ENCODE peak calls at places on chromosomes 5 and 9, in seven cellular contexts. G is gastrocnemius medialis, Y is heart left ventricle, N is GM12878, K is A549, H is right lobe of liver, O is IMR-90. Z is an unnamed sample.

GRCh38 chr9:117224676-117225075 is 190.2 kb downstream of the ASTN2 start:
- ATAC-seq in G (no peak), Y (no peak), N (no peak), K (no peak), H (no peak), O (no peak), Z (no peak)

GRCh38 chr5:142901476-142902187 is 131.5 kb downstream of the ARHGAP26 start:
- ATAC-seq in G (no peak), Y (no peak), N (no peak), K (no peak), H (no peak), O (no peak), Z (no peak)

GRCh38 chr5:178240772-178241171 is 8.2 kb upstream of the PHYKPL start:
- ATAC-seq in G (no peak), Y (no peak), N (no peak), K (no peak), H (no peak), O (no peak), Z (no peak)

GRCh38 chr5:40601198-40601868 is 78.4 kb upstream of the PTGER4 start:
- ATAC-seq in G (no peak), Y (no peak), N (no peak), K (no peak), H (no peak), O (no peak), Z (no peak)

GRCh38 chr9:114281421-114282103 is 41.3 kb upstream of the ORM1 start:
- ATAC-seq in G (no peak), Y (peak; percentile 39), N (no peak), K (no peak), H (no peak), O (no peak), Z (no peak)

GRCh38 chr9:4803670-4804530 is 11.2 kb downstream of the RCL1 start:
- ATAC-seq in G (peak; percentile 76), Y (peak; percentile 68), N (no peak), K (peak; percentile 19), H (peak; percentile 93), O (no peak), Z (no peak)

GRCh38 chr5:14513266-14513665 is 68.3 kb upstream of the OTULINL start:
- ATAC-seq in G (no peak), Y (no peak), N (no peak), K (no peak), H (no peak), O (peak; percentile 59), Z (no peak)

GRCh38 chr5:41186143-41186542 is 27.2 kb downstream of the C6 start:
- ATAC-seq in G (no peak), Y (peak; percentile 32), N (no peak), K (no peak), H (no peak), O (no peak), Z (no peak)

GRCh38 chr5:14628346-14628745 is 36.2 kb upstream of the OTULIN start:
- ATAC-seq in G (no peak), Y (no peak), N (peak; percentile 78), K (peak; percentile 64), H (peak; percentile 60), O (peak; percentile 82), Z (no peak)

GRCh38 chr9:21994996-21995651 is 533 bp downstream of the CDKN2B-AS1 start:
- ATAC-seq in G (peak; percentile 74), Y (peak; percentile 85), N (peak; percentile 82), K (no peak), H (peak; percentile 85), O (peak; percentile 71), Z (peak; percentile 84)
- TF ChIP-seq POLR2A in G (no peak), Y (no peak), N (peak; percentile 69), K (no peak), H (peak; percentile 17), O (no peak), Z (no peak)

GRCh38 chr9:126854734-126855133 is 5.7 kb upstream of the ZBTB34 start:
- ATAC-seq in G (no peak), Y (no peak), N (no peak), K (no peak), H (no peak), O (no peak), Z (no peak)

GRCh38 chr9:126859111-126859510 is 1.3 kb upstream of the ZBTB34 start:
- ATAC-seq in G (no peak), Y (no peak), N (no peak), K (no peak), H (no peak), O (no peak), Z (no peak)

GRCh38 chr9:126856326-126856877 is 4.0 kb upstream of the ZBTB34 start:
- ATAC-seq in G (no peak), Y (no peak), N (no peak), K (no peak), H (no peak), O (no peak), Z (no peak)

GRCh38 chr9:126860077-126860756 is at the start of gene ZBTB34:
- ATAC-seq in G (peak; percentile 72), Y (peak; percentile 85), N (peak; percentile 75), K (peak; percentile 83), H (peak; percentile 80), O (peak; percentile 81), Z (peak; percentile 89)

GRCh38 chr9:126857261-126857960 is 3.0 kb upstream of the ZBTB34 start:
- ATAC-seq in G (no peak), Y (no peak), N (no peak), K (no peak), H (no peak), O (no peak), Z (no peak)
- H3K27ac ChIP-seq in G (no peak overlapping the region), Y (no peak overlapping the region), N (no peak overlapping the region), K (no peak overlapping the region), H (no peak overlapping the region), O (no peak overlapping the region), Z (no peak overlapping the region)

DNA sequence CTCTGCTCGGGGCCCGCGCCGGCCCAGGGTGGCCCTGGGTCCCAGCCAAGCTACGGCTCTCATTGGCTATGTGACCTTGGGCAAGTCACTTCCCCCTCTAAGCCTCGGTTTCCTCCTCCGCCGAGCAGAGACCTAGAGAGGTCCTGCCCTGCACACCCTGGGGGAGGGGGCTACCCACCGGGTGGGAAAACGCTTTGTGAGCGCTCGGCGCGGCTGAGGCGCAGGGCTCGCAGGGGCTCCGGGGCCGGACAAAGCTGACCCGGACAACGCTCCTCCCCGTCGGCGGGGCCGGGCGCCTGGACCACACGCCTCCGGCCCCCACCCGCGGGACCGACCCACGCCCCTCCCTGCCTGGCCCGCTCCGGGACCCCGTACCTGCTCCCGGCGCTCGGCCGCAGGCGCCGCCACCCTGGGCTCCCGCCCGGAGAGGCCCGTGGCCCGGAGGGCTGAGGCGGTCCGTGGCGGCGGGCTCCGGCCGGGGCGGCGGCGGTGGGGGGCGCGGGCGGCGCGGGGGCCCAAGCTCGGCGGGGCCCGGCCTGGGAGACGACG is 85.7 kb upstream of the MELK start:
- ATAC-seq in G (peak; percentile 50), Y (peak; percentile 44), N (peak; percentile 67), K (peak; percentile 35), H (peak; percentile 48), O (peak; percentile 46), Z (peak; percentile 36)
- TF ChIP-seq POLR2A in G (no peak), Y (no peak), N (peak; percentile 66), K (no peak), H (no peak), O (peak; percentile 1), Z (no peak)

GRCh38 chr9:112112941-112113399 is 62.1 kb downstream of the SUSD1 start:
- ATAC-seq in G (no peak), Y (peak; percentile 38), N (peak; percentile 75), K (peak; percentile 94), H (peak; percentile 95), O (peak; percentile 66), Z (no peak)

GRCh38 chr9:112112519-112112918 is 62.6 kb downstream of the SUSD1 start:
- ATAC-seq in G (no peak), Y (peak; percentile 29), N (no peak), K (peak; percentile 91), H (no peak), O (peak; percentile 67), Z (no peak)

GRCh38 chr9:112110773-112111106 is 64.4 kb downstream of the SUSD1 start:
- ATAC-seq in G (no peak), Y (no peak), N (no peak), K (no peak), H (no peak), O (no peak), Z (no peak)

GRCh38 chr9:112111461-112111860 is 63.6 kb downstream of the SUSD1 start:
- ATAC-seq in G (no peak), Y (no peak), N (no peak), K (no peak), H (no peak), O (no peak), Z (no peak)

DNA sequence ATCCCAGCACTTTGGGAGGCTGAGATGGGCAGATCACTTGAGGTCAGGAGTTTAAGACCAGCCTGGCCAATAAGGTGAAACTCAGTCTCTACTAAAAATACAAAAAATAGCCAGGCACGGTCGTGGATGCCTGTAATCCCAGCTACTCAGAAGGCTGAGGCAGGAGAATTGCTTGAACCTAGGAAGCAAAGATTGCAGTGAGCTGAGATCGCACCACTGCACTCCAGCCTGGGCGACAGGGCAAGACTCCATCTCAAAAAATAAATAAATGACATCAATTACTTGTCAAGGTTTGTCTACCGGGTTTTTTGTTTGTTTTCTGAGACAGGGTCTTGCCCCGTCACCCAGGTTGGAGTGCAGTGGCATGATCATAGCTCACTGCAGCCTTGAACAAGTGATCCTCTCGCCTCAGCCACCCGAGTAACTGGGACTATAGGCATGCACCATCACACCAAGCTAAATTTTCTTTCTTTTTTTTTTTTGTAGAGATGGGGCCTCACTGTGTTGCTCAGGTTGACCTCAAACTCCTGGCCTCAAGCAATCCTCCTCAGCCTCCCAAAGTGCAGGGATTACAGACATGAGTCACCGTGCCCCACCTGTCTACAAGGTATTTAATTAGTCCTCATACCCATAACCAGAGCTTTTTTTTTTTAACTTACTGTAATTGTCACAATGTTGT is 64.9 kb downstream of the SUSD1 start:
- ATAC-seq in G (no peak), Y (no peak), N (no peak), K (no peak), H (no peak), O (no peak), Z (no peak)
- H3K27ac ChIP-seq in G (no peak overlapping the region), Y (no peak overlapping the region), N (no peak overlapping the region), K (peak overlapping the region; percentile 74), H (no peak overlapping the region), O (no peak overlapping the region), Z (no peak overlapping the region)